ENCODE peak calls at places on chromosomes 4 and X, in four cellular contexts. M, T, F and P are unnamed samples.

GRCh38 chr4:144336633-144337032 is 196.1 kb upstream of the GYPA start:
- DNase-seq in M (no peak), F (no peak), T (no peak), P (no peak)

GRCh38 chr4:80017125-80017854 is 55.7 kb downstream of the ANTXR2 start:
- DNase-seq in M (peak; percentile 92), F (no peak), T (peak; percentile 82), P (peak; percentile 78)

GRCh38 chrX:48890934-48891401 is 6.6 kb downstream of the TIMM17B start:
- DNase-seq in F (peak; percentile 61), T (no peak), M (no peak), P (peak; percentile 36)

GRCh38 chr4:184471872-184472539 is 2.3 kb downstream of the IRF2 start:
- DNase-seq in T (peak; percentile 40), F (peak; percentile 30), M (peak; percentile 50), P (no peak)

GRCh38 chr4:109419679-109420078 is 13.9 kb upstream of the SEC24B start:
- DNase-seq in T (no peak), M (no peak), F (peak; percentile 69), P (no peak)

GRCh38 chr4:38921151-38921550 is 53.5 kb downstream of the FAM114A1 start:
- DNase-seq in T (no peak), F (no peak), M (no peak), P (peak; percentile 4)

GRCh38 chr4:118338981-118339765 is 13.6 kb downstream of the PRSS12 start:
- DNase-seq in M (no peak), T (peak; percentile 70), F (no peak), P (peak; percentile 74)

GRCh38 chr4:38030023-38030422 is 69.8 kb downstream of the PTTG2 start:
- DNase-seq in F (no peak), T (no peak), M (no peak), P (no peak)

GRCh38 chr4:68693325-68694075 is 23.0 kb upstream of the UGT2B15 start:
- DNase-seq in M (no peak), T (no peak), F (no peak), P (no peak)

GRCh38 chrX:40719218-40719617 is 16.1 kb downstream of the MED14 start:
- DNase-seq in M (peak; percentile 36), F (no peak), T (peak; percentile 78), P (peak; percentile 41)

GRCh38 chr4:150007512-150007911 is 70.7 kb upstream of the DCLK2 start:
- DNase-seq in F (no peak), M (peak; percentile 43), T (no peak), P (peak; percentile 45)

GRCh38 chrX:108439961-108440696 is 491 bp downstream of the COL4A5 start:
- DNase-seq in T (no peak), M (no peak), F (peak; percentile 64), P (peak; percentile 58)

GRCh38 chrX:108437789-108438623 is at the start of gene COL4A6:
- DNase-seq in F (peak; percentile 72), M (peak; percentile 37), T (no peak), P (peak; percentile 18)

GRCh38 chrX:108447303-108447702 is 7.7 kb downstream of the COL4A5 start:
- DNase-seq in M (peak; percentile 35), F (no peak), T (peak; percentile 56), P (peak; percentile 53)

GRCh38 chrX:108439434-108439883 is at the start of gene COL4A5:
- DNase-seq in T (peak; percentile 92), F (peak; percentile 87), M (peak; percentile 91), P (peak; percentile 81)

DNA sequence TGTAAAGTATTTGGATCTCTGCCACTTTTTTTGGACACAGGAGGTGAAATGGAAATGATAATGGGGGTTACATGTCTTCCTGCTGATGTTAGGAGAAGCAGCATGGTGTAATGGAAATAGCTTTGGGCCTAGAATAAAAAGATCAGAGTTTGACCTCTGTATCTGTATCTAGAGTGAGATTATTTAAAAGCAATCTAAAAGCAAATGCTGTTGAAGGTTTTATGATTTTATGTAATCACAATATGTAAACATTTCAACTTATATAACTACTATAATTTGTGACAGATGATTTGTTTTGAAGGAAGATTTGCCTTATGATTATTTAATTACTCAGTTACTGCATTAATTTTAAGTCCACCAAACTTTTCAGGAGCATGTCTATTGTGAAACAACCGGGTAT is 3.4 kb downstream of the COL4A5 start:
- DNase-seq in T (no peak), M (no peak), F (no peak), P (no peak)
- H3K4me3 ChIP-seq in T (peak overlapping the region; percentile 93), M (no peak overlapping the region), F (peak overlapping the region; percentile 84), P (no peak overlapping the region)

GRCh38 chr4:161496-162284 is 37.4 kb downstream of the ZNF718 start:
- DNase-seq in T (peak; percentile 7), M (peak; percentile 4), F (no peak), P (no peak)
- H3K9me3 ChIP-seq in T (peaks cover 2% of the 10 kb centered on the region), M (peaks cover 89% of the 10 kb centered on the region), F (peaks cover 82% of the 10 kb centered on the region), P (peaks cover 93% of the 10 kb centered on the region)

DNA sequence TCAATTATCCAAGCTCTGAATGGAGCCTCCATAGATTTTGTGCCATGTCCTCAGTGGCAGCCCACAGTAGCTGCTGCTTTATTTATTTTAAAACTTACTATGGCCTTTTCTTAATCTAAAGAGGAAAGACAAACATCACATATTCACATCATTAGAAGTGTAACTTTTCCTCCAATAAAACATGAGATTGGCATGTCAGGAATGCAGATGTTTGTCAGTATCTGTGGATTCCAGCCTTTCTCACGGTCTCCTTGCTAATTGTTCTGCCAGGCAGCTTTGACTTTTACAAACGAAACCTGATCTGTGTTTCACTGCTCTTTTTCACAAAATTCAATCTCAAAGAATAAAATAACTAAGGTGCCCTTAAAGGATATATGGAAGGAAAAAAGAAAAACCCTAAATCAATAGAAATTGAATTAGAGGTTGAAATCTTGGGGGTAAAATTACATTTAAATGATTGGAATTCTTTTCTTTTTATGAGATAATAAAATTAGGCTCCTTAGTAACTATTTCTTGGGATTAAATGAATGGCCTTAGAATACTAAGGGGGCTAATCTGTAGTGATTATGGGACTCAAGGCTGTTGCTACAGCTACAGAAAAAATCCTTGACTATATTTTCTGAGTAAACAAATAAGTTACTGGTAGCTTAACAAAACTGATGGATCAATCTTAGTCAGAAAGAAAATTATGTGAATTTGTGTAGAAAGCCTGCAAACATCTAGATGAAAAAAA is 151.3 kb downstream of the RTL9 start:
- DNase-seq in M (peak; percentile 1), T (no peak), F (peak; percentile 41), P (peak; percentile 7)
- H3K4me3 ChIP-seq in M (no peak overlapping the region), T (no peak overlapping the region), F (no peak overlapping the region), P (no peak overlapping the region)

GRCh38 chr4:174946246-174946645 is 28.1 kb downstream of the ADAM29 start:
- DNase-seq in T (no peak), F (no peak), M (no peak), P (no peak)
- H3K9me3 ChIP-seq in T (no peaks in the 10 kb centered on the region), F (no peaks in the 10 kb centered on the region), M (no peaks in the 10 kb centered on the region), P (no peaks in the 10 kb centered on the region)

DNA sequence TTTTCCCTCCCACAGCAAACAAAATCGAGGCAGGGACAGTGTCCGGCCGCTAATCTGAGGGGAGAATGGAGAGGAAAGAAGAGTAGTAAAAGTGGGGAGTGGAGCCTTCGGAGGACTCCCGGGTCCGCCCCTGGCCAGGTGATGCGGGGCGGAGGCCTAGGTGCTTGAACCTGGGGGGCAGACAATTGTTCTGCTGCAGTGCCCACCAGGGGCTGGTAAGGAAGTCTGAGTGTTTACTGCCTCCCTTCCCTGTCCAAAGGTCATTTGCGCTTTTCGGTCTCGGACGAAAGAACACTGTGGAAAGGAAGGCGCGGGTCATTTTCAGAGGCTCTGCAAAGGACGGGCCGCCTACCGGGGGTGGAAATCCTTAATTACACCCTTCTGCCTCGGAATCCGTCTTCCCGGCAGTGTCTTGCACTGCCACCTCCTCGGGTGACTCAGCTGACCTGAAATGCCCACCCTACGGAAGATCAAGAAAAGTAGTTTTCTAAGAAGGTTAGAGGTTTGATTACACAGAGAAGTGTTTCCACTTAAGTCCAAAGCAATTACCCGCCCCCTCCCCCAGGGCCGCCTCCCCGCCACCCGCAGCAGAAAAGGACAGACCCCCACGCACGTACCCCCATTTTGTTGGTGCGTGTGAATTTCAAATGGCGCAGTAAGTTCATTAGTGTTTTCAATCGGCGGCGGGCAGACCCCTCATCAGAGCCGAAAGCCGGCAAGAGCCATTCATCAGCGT is 99.9 kb upstream of the TENM3 start:
- DNase-seq in F (peak; percentile 53), M (no peak), T (peak; percentile 41), P (peak; percentile 51)
- H3K4me3 ChIP-seq in F (peak overlapping the region; percentile 98), M (peak overlapping the region; percentile 70), T (peak overlapping the region; percentile 84), P (peak overlapping the region; percentile 96)

DNA sequence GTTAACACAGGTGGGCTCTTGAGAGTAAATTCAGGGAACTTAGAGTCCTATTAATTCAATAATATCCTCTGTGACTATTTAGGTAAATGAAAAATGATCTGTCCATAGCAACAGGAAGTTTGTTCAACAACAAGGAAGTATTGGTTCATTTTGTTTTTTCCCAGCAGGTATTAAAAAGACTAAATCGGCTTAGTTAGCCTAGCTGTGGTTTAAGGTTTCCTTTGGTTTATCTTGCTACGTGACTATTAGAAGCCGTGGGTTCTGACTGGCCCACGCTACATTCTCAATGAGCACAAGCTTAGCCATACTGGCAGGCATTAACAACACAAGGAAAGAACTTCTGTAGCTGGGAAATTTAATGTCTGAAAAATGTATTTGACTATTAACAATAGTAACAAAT is 168.8 kb upstream of the HS3ST1 start:
- DNase-seq in F (no peak), T (no peak), M (no peak), P (no peak)
- H3K9me3 ChIP-seq in F (no peaks in the 10 kb centered on the region), T (no peaks in the 10 kb centered on the region), M (no peaks in the 10 kb centered on the region), P (no peaks in the 10 kb centered on the region)

GRCh38 chrX:23003121-23003520 is 3.4 kb downstream of the DDX53 start:
- DNase-seq in M (peak; percentile 68), T (peak; percentile 47), F (no peak), P (peak; percentile 11)
- H3K4me3 ChIP-seq in M (no peak overlapping the region), T (no peak overlapping the region), F (no peak overlapping the region), P (no peak overlapping the region)

GRCh38 chrX:153634236-153634635 is 12.8 kb upstream of the DUSP9 start:
- DNase-seq in F (no peak), M (no peak), T (no peak), P (no peak)
- H3K9me3 ChIP-seq in F (no peaks in the 10 kb centered on the region), M (peaks cover 24% of the 10 kb centered on the region), T (no peaks in the 10 kb centered on the region), P (peaks cover 24% of the 10 kb centered on the region)

GRCh38 chrX:135295238-135295943 is 13.9 kb upstream of the ETDC start:
- DNase-seq in T (peak; percentile 53), M (peak; percentile 47), F (peak; percentile 81), P (no peak)

DNA sequence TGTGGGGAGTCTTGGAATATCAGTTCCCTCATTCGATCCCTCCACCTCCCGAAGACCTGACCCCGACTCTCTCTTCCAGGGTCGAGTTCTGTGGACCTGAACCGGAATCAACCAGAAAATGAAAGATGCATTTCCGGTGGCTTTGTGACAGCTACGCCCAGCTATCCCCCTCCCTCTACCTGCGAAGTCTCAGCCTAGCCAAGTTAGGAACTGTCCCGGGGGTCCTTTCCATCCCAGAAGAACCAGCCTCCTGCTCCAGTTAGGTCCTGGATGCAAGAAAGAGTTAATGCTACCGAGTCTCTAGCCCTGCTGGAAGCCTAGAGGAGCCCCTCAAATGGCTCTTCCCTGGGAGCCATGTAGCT is 13.4 kb upstream of the ETDC start:
- DNase-seq in M (no peak), F (no peak), T (no peak), P (no peak)
- H3K4me3 ChIP-seq in M (no peak overlapping the region), F (peak overlapping the region; percentile 41), T (peak overlapping the region; percentile 56), P (peak overlapping the region; percentile 53)